ENCODE peak calls at places on chromosomes 6 and 20, in four cellular contexts. One of them, this sample, is unnamed.

GRCh38 chr6:159540883-159541282 is 152.2 kb downstream of the SOD2 start:
- DNase-seq in HepG2: no peak
- DNase-seq in K562: no peak
- DNase-seq in A549: no peak
- DNase-seq in this sample: no peak

GRCh38 chr20:44648579-44648978 is 2.9 kb downstream of the ADA start:
- DNase-seq in HepG2: peak; percentile 35
- DNase-seq in A549: no peak
- DNase-seq in K562: no peak
- DNase-seq in this sample: peak; percentile 26

GRCh38 chr6:4872841-4873240 is 96.6 kb downstream of the CDYL start:
- DNase-seq in HepG2: no peak
- DNase-seq in A549: no peak
- DNase-seq in K562: no peak
- DNase-seq in this sample: no peak

GRCh38 chr6:135861189-135861588 is 9.7 kb downstream of the PDE7B start:
- DNase-seq in K562: no peak
- DNase-seq in A549: no peak
- DNase-seq in HepG2: no peak
- DNase-seq in this sample: no peak

GRCh38 chr20:20780127-20780822 is 67.8 kb upstream of the RALGAPA2 start:
- DNase-seq in K562: no peak
- DNase-seq in HepG2: peak; percentile 21
- DNase-seq in A549: peak; percentile 28
- DNase-seq in this sample: no peak

GRCh38 chr6:7157752-7158616 is 50.2 kb downstream of the RREB1 start:
- DNase-seq in HepG2: no peak
- DNase-seq in A549: no peak
- DNase-seq in K562: peak; percentile 40
- DNase-seq in this sample: no peak

GRCh38 chr6:139608872-139609271 is 234.4 kb upstream of the CITED2 start:
- DNase-seq in HepG2: no peak
- DNase-seq in K562: no peak
- DNase-seq in A549: no peak
- DNase-seq in this sample: no peak

GRCh38 chr6:130362128-130362527 is 3.7 kb upstream of the TMEM200A start:
- DNase-seq in K562: peak; percentile 31
- DNase-seq in A549: no peak
- DNase-seq in HepG2: peak; percentile 25
- DNase-seq in this sample: peak; percentile 19

GRCh38 chr20:63900373-63900772 is 5.4 kb downstream of the DNAJC5 start:
- DNase-seq in HepG2: no peak
- DNase-seq in A549: no peak
- DNase-seq in K562: no peak
- DNase-seq in this sample: no peak

GRCh38 chr20:48406462-48407235 is 421.1 kb downstream of the PREX1 start:
- DNase-seq in HepG2: no peak
- DNase-seq in K562: peak; percentile 4
- DNase-seq in A549: no peak
- DNase-seq in this sample: no peak

GRCh38 chr20:48404598-48404997 is 423.2 kb downstream of the PREX1 start:
- DNase-seq in HepG2: peak; percentile 45
- DNase-seq in A549: peak; percentile 32
- DNase-seq in K562: no peak
- DNase-seq in this sample: no peak

GRCh38 chr20:48409216-48409615 is 418.6 kb downstream of the PREX1 start:
- DNase-seq in K562: no peak
- DNase-seq in A549: no peak
- DNase-seq in HepG2: no peak
- DNase-seq in this sample: no peak

GRCh38 chr20:48405909-48406308 is 421.9 kb downstream of the PREX1 start:
- DNase-seq in A549: peak; percentile 14
- DNase-seq in HepG2: peak; percentile 56
- DNase-seq in K562: peak; percentile 10
- DNase-seq in this sample: peak; percentile 55

DNA sequence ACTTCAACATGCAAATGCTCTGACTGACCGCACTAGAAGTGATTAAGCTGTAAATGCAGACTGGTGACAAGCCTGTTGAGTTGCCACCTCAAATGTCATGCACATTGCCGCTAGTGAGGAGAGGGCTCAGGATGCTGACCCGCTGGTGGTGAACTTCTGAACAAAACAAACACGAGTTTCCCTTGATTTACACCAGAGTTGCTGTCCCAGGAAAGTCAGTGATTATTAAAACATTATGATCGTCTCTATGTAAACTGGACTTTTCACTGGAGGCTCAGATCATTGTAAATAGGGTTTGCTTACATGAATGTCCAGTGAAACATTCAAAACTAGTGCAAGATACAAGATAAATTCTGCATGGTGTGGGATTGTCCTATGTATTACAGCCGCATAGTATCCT is 420.1 kb downstream of the PREX1 start:
- DNase-seq in HepG2: peak; percentile 39
- DNase-seq in K562: no peak
- DNase-seq in A549: no peak
- DNase-seq in this sample: no peak
- TF ChIP-seq NR3C1 in HepG2: no peak
- TF ChIP-seq NR3C1 in K562: no peak
- TF ChIP-seq NR3C1 in A549: no peak
- TF ChIP-seq NR3C1 in this sample: no peak

DNA sequence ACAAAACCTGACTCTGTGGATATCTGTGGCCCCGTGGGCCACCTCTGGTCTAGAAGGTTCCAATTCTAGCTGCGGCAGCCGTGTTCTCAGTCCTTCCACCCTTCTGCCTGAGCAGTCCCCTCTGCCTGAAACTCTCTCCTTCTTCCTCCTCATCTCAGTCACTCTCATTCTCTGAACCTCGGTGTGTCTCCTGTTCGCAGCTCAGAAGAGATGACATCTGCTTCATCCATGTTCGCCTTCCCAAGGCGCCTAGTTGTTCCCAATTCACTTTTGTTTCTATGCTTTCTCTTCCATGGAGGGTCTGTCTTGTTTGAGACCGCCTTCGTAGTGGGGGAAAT is 95.5 kb downstream of the CEBPB start:
- DNase-seq in K562: no peak
- DNase-seq in A549: no peak
- DNase-seq in HepG2: no peak
- DNase-seq in this sample: no peak
- TF ChIP-seq NR3C1 in K562: no peak
- TF ChIP-seq NR3C1 in A549: no peak
- TF ChIP-seq NR3C1 in HepG2: no peak
- TF ChIP-seq NR3C1 in this sample: no peak

GRCh38 chr6:33745558-33745957 is 1.1 kb downstream of the IP6K3 start:
- DNase-seq in HepG2: peak; percentile 45
- DNase-seq in K562: no peak
- DNase-seq in A549: no peak
- DNase-seq in this sample: no peak

GRCh38 chr6:33746651-33747100 is at the start of gene IP6K3:
- DNase-seq in A549: no peak
- DNase-seq in K562: no peak
- DNase-seq in HepG2: no peak
- DNase-seq in this sample: no peak

GRCh38 chr6:33744895-33745546 is 1.7 kb downstream of the IP6K3 start:
- DNase-seq in A549: no peak
- DNase-seq in K562: no peak
- DNase-seq in HepG2: no peak
- DNase-seq in this sample: no peak

GRCh38 chr6:33747823-33748222 is 1.1 kb upstream of the IP6K3 start:
- DNase-seq in HepG2: no peak
- DNase-seq in A549: no peak
- DNase-seq in K562: no peak
- DNase-seq in this sample: no peak

GRCh38 chr6:33746036-33746600 is 587 bp downstream of the IP6K3 start:
- DNase-seq in A549: no peak
- DNase-seq in HepG2: no peak
- DNase-seq in K562: no peak
- DNase-seq in this sample: no peak
- TF ChIP-seq NR3C1 in A549: no peak
- TF ChIP-seq NR3C1 in HepG2: no peak
- TF ChIP-seq NR3C1 in K562: no peak
- TF ChIP-seq NR3C1 in this sample: no peak

GRCh38 chr20:35731469-35731788 is 10.6 kb downstream of the RBM39 start:
- DNase-seq in K562: no peak
- DNase-seq in A549: no peak
- DNase-seq in HepG2: no peak
- DNase-seq in this sample: no peak

GRCh38 chr20:35729283-35729807 is 12.7 kb downstream of the RBM39 start:
- DNase-seq in A549: no peak
- DNase-seq in K562: no peak
- DNase-seq in HepG2: no peak
- DNase-seq in this sample: no peak

GRCh38 chr20:35730583-35731468 is 11.2 kb downstream of the RBM39 start:
- DNase-seq in HepG2: no peak
- DNase-seq in A549: no peak
- DNase-seq in K562: no peak
- DNase-seq in this sample: no peak

GRCh38 chr20:35731862-35732643 is 10.0 kb downstream of the RBM39 start:
- DNase-seq in A549: no peak
- DNase-seq in HepG2: no peak
- DNase-seq in K562: no peak
- DNase-seq in this sample: no peak

DNA sequence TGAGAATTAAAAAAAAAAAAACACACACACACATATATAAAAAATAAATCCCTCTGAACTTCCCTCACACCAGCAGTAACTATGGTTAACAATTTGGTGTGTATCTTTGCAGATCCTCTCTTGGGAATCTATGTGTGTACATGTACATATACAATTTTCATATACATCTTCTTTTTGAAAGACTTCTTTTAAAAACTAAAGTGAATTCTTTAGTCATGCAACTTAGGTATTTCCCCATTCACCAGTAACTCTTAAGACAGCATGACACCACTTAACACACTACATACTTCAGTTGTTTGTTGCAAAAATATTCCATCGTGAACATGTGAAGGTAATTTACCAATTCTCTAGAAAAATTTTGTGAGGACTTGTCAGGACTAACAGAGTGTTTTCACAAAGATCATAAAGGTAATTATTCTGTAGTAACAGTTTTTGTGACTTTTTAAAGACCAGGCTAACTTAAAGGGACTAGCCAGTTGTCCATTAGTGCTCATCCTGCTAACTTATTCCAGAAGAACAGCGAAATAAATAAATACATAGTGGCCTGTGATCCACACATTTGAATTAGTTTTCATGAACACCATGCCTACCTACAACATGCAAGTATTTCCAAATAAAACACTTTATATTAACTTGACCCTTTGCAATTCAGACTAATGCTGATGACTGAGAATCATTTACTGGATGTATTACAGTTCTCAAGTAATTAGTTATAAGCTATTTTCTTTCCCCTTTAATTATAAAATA is 12.1 kb downstream of the RBM39 start:
- DNase-seq in A549: no peak
- DNase-seq in HepG2: no peak
- DNase-seq in K562: no peak
- DNase-seq in this sample: no peak
- TF ChIP-seq NR3C1 in A549: no peak
- TF ChIP-seq NR3C1 in HepG2: no peak
- TF ChIP-seq NR3C1 in K562: no peak
- TF ChIP-seq NR3C1 in this sample: no peak

GRCh38 chr6:24569811-24570210 is 75.0 kb downstream of the ALDH5A1 start:
- DNase-seq in A549: no peak
- DNase-seq in K562: no peak
- DNase-seq in HepG2: no peak
- DNase-seq in this sample: no peak

GRCh38 chr6:24571361-24571760 is 74.6 kb downstream of the KIAA0319 start:
- DNase-seq in HepG2: no peak
- DNase-seq in A549: no peak
- DNase-seq in K562: no peak
- DNase-seq in this sample: no peak

GRCh38 chr6:24576452-24576851 is 69.5 kb downstream of the KIAA0319 start:
- DNase-seq in A549: no peak
- DNase-seq in HepG2: no peak
- DNase-seq in K562: no peak
- DNase-seq in this sample: no peak

DNA sequence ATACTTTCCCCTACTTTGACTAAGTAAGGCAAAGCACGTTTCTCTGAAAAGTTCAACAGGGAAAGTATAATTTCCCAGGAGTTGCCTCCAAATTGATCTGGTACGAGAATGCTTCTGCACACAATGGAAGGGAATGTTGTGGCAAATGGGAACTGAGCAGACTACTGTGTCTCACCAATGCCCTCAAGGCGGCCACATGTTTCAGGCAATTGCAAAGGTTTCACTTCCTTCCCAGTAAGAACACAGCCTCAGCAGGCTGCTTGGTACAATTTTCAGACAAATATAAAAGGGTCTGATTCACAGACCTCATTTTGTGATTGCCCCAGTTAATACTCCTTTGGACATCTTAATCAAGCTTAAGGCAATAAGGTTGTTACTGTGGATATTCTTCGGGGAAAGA is 71.2 kb downstream of the KIAA0319 start:
- DNase-seq in K562: no peak
- DNase-seq in HepG2: no peak
- DNase-seq in A549: no peak
- DNase-seq in this sample: no peak
- TF ChIP-seq NR3C1 in K562: no peak
- TF ChIP-seq NR3C1 in HepG2: no peak
- TF ChIP-seq NR3C1 in A549: no peak
- TF ChIP-seq NR3C1 in this sample: no peak

DNA sequence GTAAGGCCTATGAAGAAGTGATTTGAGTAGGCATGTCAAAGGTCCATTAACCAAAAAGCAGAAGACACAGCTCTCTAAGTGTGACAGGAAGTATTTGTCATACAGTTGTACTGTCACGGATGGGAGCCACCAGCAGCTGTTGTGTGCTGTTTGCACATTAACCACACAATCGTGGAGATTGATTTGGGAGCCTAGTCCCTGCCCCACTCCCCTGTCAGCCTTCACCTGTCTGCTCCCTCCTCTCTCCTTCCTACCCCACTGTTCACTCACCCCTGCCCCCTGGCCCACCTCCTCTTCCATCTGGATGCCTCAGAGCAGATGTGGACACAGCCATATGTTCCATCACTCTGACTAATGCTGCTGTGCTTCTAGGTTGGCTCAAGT is 124.7 kb upstream of the SPACA1 start:
- DNase-seq in K562: no peak
- DNase-seq in HepG2: no peak
- DNase-seq in A549: no peak
- DNase-seq in this sample: no peak
- TF ChIP-seq NR3C1 in K562: no peak
- TF ChIP-seq NR3C1 in HepG2: no peak
- TF ChIP-seq NR3C1 in A549: no peak
- TF ChIP-seq NR3C1 in this sample: no peak